ENCODE peak calls at places on chromosomes 4 and X, in six cellular contexts. One of them, this sample, is unnamed.

GRCh38 chr4:140309124-140309870 is 64.1 kb upstream of the SCOC start:
- DNase-seq in naive B cell: no peak
- DNase-seq in activated CD4-positive, CD25-positive, alpha-beta regulatory T cell: no peak
- DNase-seq in naive thymus-derived CD4-positive, alpha-beta T cell: no peak
- DNase-seq in T-helper 2 cell: no peak
- DNase-seq in choroid plexus epithelial cell: peak
- DNase-seq in this sample: no peak

GRCh38 chr4:163344147-163345050 is 707 bp downstream of the NPY5R start:
- DNase-seq in naive B cell: no peak
- DNase-seq in activated CD4-positive, CD25-positive, alpha-beta regulatory T cell: no peak
- DNase-seq in naive thymus-derived CD4-positive, alpha-beta T cell: no peak
- DNase-seq in T-helper 2 cell: no peak
- DNase-seq in choroid plexus epithelial cell: no peak
- DNase-seq in this sample: peak

GRCh38 chr4:163269156-163269555 is 63.2 kb downstream of the NPY1R start:
- DNase-seq in naive B cell: no peak
- DNase-seq in activated CD4-positive, CD25-positive, alpha-beta regulatory T cell: no peak
- DNase-seq in naive thymus-derived CD4-positive, alpha-beta T cell: no peak
- DNase-seq in T-helper 2 cell: no peak
- DNase-seq in choroid plexus epithelial cell: no peak
- DNase-seq in this sample: no peak

GRCh38 chr4:127632420-127633403 is at the start of gene INTU:
- DNase-seq in naive B cell: peak
- DNase-seq in activated CD4-positive, CD25-positive, alpha-beta regulatory T cell: no peak
- DNase-seq in naive thymus-derived CD4-positive, alpha-beta T cell: no peak
- DNase-seq in T-helper 2 cell: no peak
- DNase-seq in choroid plexus epithelial cell: peak
- DNase-seq in this sample: peak

GRCh38 chr4:41991916-41992767 is 1.8 kb downstream of the SLC30A9 start:
- DNase-seq in naive B cell: no peak
- DNase-seq in activated CD4-positive, CD25-positive, alpha-beta regulatory T cell: no peak
- DNase-seq in naive thymus-derived CD4-positive, alpha-beta T cell: no peak
- DNase-seq in T-helper 2 cell: no peak
- DNase-seq in choroid plexus epithelial cell: no peak
- DNase-seq in this sample: no peak

GRCh38 chrX:154373340-154374306 is 811 bp downstream of the FLNA start:
- DNase-seq in naive B cell: no peak
- DNase-seq in activated CD4-positive, CD25-positive, alpha-beta regulatory T cell: no peak
- DNase-seq in naive thymus-derived CD4-positive, alpha-beta T cell: no peak
- DNase-seq in T-helper 2 cell: no peak
- DNase-seq in choroid plexus epithelial cell: peak
- DNase-seq in this sample: peak

GRCh38 chrX:48025561-48025960 is 18.8 kb downstream of the SPACA5 start:
- DNase-seq in naive B cell: peak
- DNase-seq in activated CD4-positive, CD25-positive, alpha-beta regulatory T cell: no peak
- DNase-seq in naive thymus-derived CD4-positive, alpha-beta T cell: peak
- DNase-seq in T-helper 2 cell: no peak
- DNase-seq in choroid plexus epithelial cell: peak
- DNase-seq in this sample: peak

GRCh38 chrX:153648358-153649177 is 1.6 kb downstream of the DUSP9 start:
- DNase-seq in naive B cell: no peak
- DNase-seq in activated CD4-positive, CD25-positive, alpha-beta regulatory T cell: no peak
- DNase-seq in naive thymus-derived CD4-positive, alpha-beta T cell: no peak
- DNase-seq in T-helper 2 cell: no peak
- DNase-seq in choroid plexus epithelial cell: no peak
- DNase-seq in this sample: no peak

GRCh38 chrX:63746278-63746677 is 38.7 kb downstream of the ARHGEF9 start:
- DNase-seq in naive B cell: no peak
- DNase-seq in activated CD4-positive, CD25-positive, alpha-beta regulatory T cell: no peak
- DNase-seq in naive thymus-derived CD4-positive, alpha-beta T cell: no peak
- DNase-seq in T-helper 2 cell: no peak
- DNase-seq in choroid plexus epithelial cell: no peak
- DNase-seq in this sample: no peak

GRCh38 chrX:27815209-27815608 is 7.4 kb downstream of the MAGEB10 start:
- DNase-seq in naive B cell: no peak
- DNase-seq in activated CD4-positive, CD25-positive, alpha-beta regulatory T cell: no peak
- DNase-seq in naive thymus-derived CD4-positive, alpha-beta T cell: no peak
- DNase-seq in T-helper 2 cell: no peak
- DNase-seq in choroid plexus epithelial cell: peak
- DNase-seq in this sample: no peak

GRCh38 chr4:66647915-66648314 is 897.4 kb downstream of the CENPC start:
- DNase-seq in naive B cell: no peak
- DNase-seq in activated CD4-positive, CD25-positive, alpha-beta regulatory T cell: no peak
- DNase-seq in naive thymus-derived CD4-positive, alpha-beta T cell: no peak
- DNase-seq in T-helper 2 cell: no peak
- DNase-seq in choroid plexus epithelial cell: no peak
- DNase-seq in this sample: no peak

GRCh38 chrX:125786306-125786705 is 379.8 kb downstream of the DCAF12L2 start:
- DNase-seq in naive B cell: no peak
- DNase-seq in activated CD4-positive, CD25-positive, alpha-beta regulatory T cell: no peak
- DNase-seq in naive thymus-derived CD4-positive, alpha-beta T cell: no peak
- DNase-seq in T-helper 2 cell: no peak
- DNase-seq in choroid plexus epithelial cell: no peak
- DNase-seq in this sample: no peak

GRCh38 chr4:80540785-80541469 is 205.4 kb downstream of the CFAP299 start:
- DNase-seq in naive B cell: no peak
- DNase-seq in activated CD4-positive, CD25-positive, alpha-beta regulatory T cell: no peak
- DNase-seq in naive thymus-derived CD4-positive, alpha-beta T cell: peak
- DNase-seq in T-helper 2 cell: no peak
- DNase-seq in choroid plexus epithelial cell: no peak
- DNase-seq in this sample: peak

GRCh38 chr4:16516796-16517413 is 290.6 kb upstream of the TAPT1 start:
- DNase-seq in naive B cell: no peak
- DNase-seq in activated CD4-positive, CD25-positive, alpha-beta regulatory T cell: no peak
- DNase-seq in naive thymus-derived CD4-positive, alpha-beta T cell: no peak
- DNase-seq in T-helper 2 cell: no peak
- DNase-seq in choroid plexus epithelial cell: peak
- DNase-seq in this sample: no peak